ENCODE peak calls at places on chromosomes 1 and 21, in six cellular contexts. R, G, Q, U, H and O are unnamed samples.
A peak's percentile ranks its signal among the peaks of the same experiment; 100 is the strongest.

GRCh38 chr1:228208831-228209524 is 1.1 kb downstream of the OBSCN start:
- DNase-seq in R (no peak), G (no peak), Q (no peak), U (no peak), H (no peak), O (no peak)

GRCh38 chr1:35174225-35174540 is 18.8 kb downstream of the SFPQ start:
- DNase-seq in R (no peak), G (no peak), Q (no peak), U (no peak), H (no peak), O (no peak)

GRCh38 chr1:55904541-55904940 is 674.8 kb downstream of the PLPP3 start:
- DNase-seq in R (no peak), G (no peak), Q (no peak), U (no peak), H (no peak), O (no peak)

GRCh38 chr1:224432672-224433040 is 1.9 kb downstream of the WDR26 start:
- DNase-seq in R (peak; percentile 25), G (peak; percentile 34), Q (no peak), U (no peak), H (no peak), O (peak; percentile 18)

GRCh38 chr21:37455504-37455911 is 88.9 kb downstream of the DYRK1A start:
- DNase-seq in R (peak; percentile 28), G (no peak), Q (no peak), U (no peak), H (peak; percentile 28), O (no peak)

GRCh38 chr1:32695098-32695904 is 7.3 kb downstream of the SYNC start:
- DNase-seq in R (peak; percentile 67), G (peak; percentile 24), Q (no peak), U (no peak), H (no peak), O (peak; percentile 86)

GRCh38 chr1:242011879-242012674 is 13.2 kb upstream of the MAP1LC3C start:
- DNase-seq in R (no peak), G (no peak), Q (no peak), U (no peak), H (no peak), O (no peak)

GRCh38 chr1:94270801-94271203 is 33.4 kb upstream of the ARHGAP29 start:
- DNase-seq in R (peak; percentile 53), G (peak; percentile 76), Q (no peak), U (no peak), H (no peak), O (peak; percentile 66)

GRCh38 chr1:208179303-208179702 is 64.9 kb downstream of the PLXNA2 start:
- DNase-seq in R (peak; percentile 18), G (peak; percentile 63), Q (no peak), U (no peak), H (peak; percentile 40), O (no peak)

GRCh38 chr1:184463680-184464079 is 76.9 kb downstream of the C1orf21 start:
- DNase-seq in R (no peak), G (no peak), Q (no peak), U (no peak), H (no peak), O (no peak)

GRCh38 chr1:239778221-239778813 is 313.4 kb upstream of the FMN2 start:
- DNase-seq in R (no peak), G (no peak), Q (no peak), U (no peak), H (peak; percentile 17), O (no peak)

GRCh38 chr1:221723018-221723917 is 18.6 kb downstream of the DUSP10 start:
- DNase-seq in R (no peak), G (no peak), Q (no peak), U (no peak), H (no peak), O (peak; percentile 12)

GRCh38 chr1:15756143-15757015 is 2.2 kb upstream of the FBLIM1 start:
- DNase-seq in R (no peak), G (peak; percentile 57), Q (no peak), U (no peak), H (no peak), O (no peak)

GRCh38 chr21:14358775-14359174 is 24.2 kb downstream of the HSPA13 start:
- DNase-seq in R (no peak), G (peak; percentile 42), Q (no peak), U (no peak), H (no peak), O (no peak)

GRCh38 chr1:99869304-99869703 is 19.1 kb downstream of the AGL start:
- DNase-seq in R (peak; percentile 60), G (no peak), Q (no peak), U (no peak), H (no peak), O (no peak)

GRCh38 chr21:28239345-28239744 is 753.3 kb downstream of the LTN1 start:
- DNase-seq in R (peak; percentile 49), G (no peak), Q (no peak), U (no peak), H (no peak), O (peak; percentile 33)

GRCh38 chr1:179775009-179775408 is 31.9 kb downstream of the FAM163A start:
- DNase-seq in R (no peak), G (no peak), Q (no peak), U (no peak), H (no peak), O (no peak)

GRCh38 chr21:17903029-17903806 is 84.1 kb upstream of the C21orf91 start:
- DNase-seq in R (peak; percentile 73), G (peak; percentile 45), Q (no peak), U (no peak), H (no peak), O (peak; percentile 17)

GRCh38 chr1:2555634-2556276 is 416 bp upstream of the TNFRSF14 start:
- DNase-seq in R (peak; percentile 49), G (no peak), Q (peak; percentile 47), U (no peak), H (no peak), O (peak; percentile 20)

GRCh38 chr1:35558374-35559316 is 1.0 kb downstream of the NCDN start:
- DNase-seq in R (no peak), G (no peak), Q (no peak), U (peak; percentile 47), H (no peak), O (peak; percentile 52)

GRCh38 chr1:214966366-214966765 is 116.2 kb upstream of the KCNK2 start:
- DNase-seq in R (peak; percentile 6), G (no peak), Q (no peak), U (no peak), H (no peak), O (no peak)

GRCh38 chr1:220669005-220669404 is 21.2 kb upstream of the C1orf115 start:
- DNase-seq in R (no peak), G (no peak), Q (no peak), U (no peak), H (no peak), O (no peak)

GRCh38 chr1:71081697-71082080 is 854 bp upstream of the ZRANB2 start:
- DNase-seq in R (no peak), G (no peak), Q (no peak), U (no peak), H (no peak), O (peak; percentile 6)

GRCh38 chr1:182910143-182910542 is 42.8 kb downstream of the SHCBP1L start:
- DNase-seq in R (no peak), G (no peak), Q (no peak), U (no peak), H (peak; percentile 23), O (no peak)

GRCh38 chr1:63835075-63835633 is 61.3 kb downstream of the ROR1 start:
- DNase-seq in R (no peak), G (peak; percentile 43), Q (no peak), U (no peak), H (no peak), O (no peak)

GRCh38 chr1:179590671-179591070 is 961 bp upstream of the TDRD5 start:
- DNase-seq in R (no peak), G (no peak), Q (no peak), U (no peak), H (no peak), O (no peak)

GRCh38 chr21:41703857-41704501 is 62.9 kb downstream of the RIPK4 start:
- DNase-seq in R (no peak), G (peak; percentile 26), Q (no peak), U (no peak), H (no peak), O (no peak)

GRCh38 chr1:9594471-9595155 is 5.9 kb downstream of the TMEM201 start:
- DNase-seq in R (no peak), G (no peak), Q (no peak), U (no peak), H (no peak), O (no peak)

GRCh38 chr1:81126989-81127571 is 673.7 kb upstream of the ADGRL2 start:
- DNase-seq in R (no peak), G (no peak), Q (no peak), U (no peak), H (no peak), O (no peak)

GRCh38 chr1:155117610-155118009 is 10.1 kb upstream of the EFNA1 start:
- DNase-seq in R (no peak), G (no peak), Q (no peak), U (no peak), H (no peak), O (no peak)

GRCh38 chr21:17793675-17794123 is 25.5 kb downstream of the C21orf91 start:
- DNase-seq in R (peak; percentile 53), G (no peak), Q (no peak), U (no peak), H (no peak), O (no peak)

GRCh38 chr1:39825432-39825941 is 36.8 kb upstream of the BMP8B start:
- DNase-seq in R (no peak), G (no peak), Q (no peak), U (no peak), H (no peak), O (no peak)

GRCh38 chr1:186155594-186155993 is 219.5 kb downstream of the TPR start:
- DNase-seq in R (peak; percentile 79), G (peak; percentile 83), Q (no peak), U (no peak), H (peak; percentile 69), O (peak; percentile 75)
- TF ChIP-seq CTCF in R (peak; percentile 64), G (peak; percentile 57), Q (peak; percentile 15), U (peak; percentile 66), H (peak; percentile 70), O (peak; percentile 70)

GRCh38 chr21:42781150-42781980 is 98.0 kb downstream of the WDR4 start:
- DNase-seq in R (no peak), G (no peak), Q (no peak), U (no peak), H (no peak), O (peak; percentile 54)
- TF ChIP-seq CTCF in R (no peak), G (no peak), Q (no peak), U (peak; percentile 33), H (no peak), O (peak; percentile 6)

GRCh38 chr1:23657659-23658275 is 33.8 kb upstream of the RPL11 start:
- DNase-seq in R (peak; percentile 26), G (peak; percentile 57), Q (peak; percentile 7), U (peak; percentile 74), H (peak; percentile 63), O (peak; percentile 81)
- TF ChIP-seq CTCF in R (peak; percentile 81), G (peak; percentile 57), Q (peak; percentile 66), U (peak; percentile 85), H (peak; percentile 56), O (peak; percentile 97)

GRCh38 chr1:88595355-88595754 is 88.7 kb upstream of the PKN2 start:
- DNase-seq in R (peak; percentile 72), G (no peak), Q (no peak), U (no peak), H (peak; percentile 18), O (no peak)
- TF ChIP-seq CTCF in R (peak; percentile 19), G (peak; percentile 28), Q (peak; percentile 52), U (peak; percentile 62), H (no peak), O (peak; percentile 38)

GRCh38 chr1:51649593-51650091 is 32.8 kb downstream of the OSBPL9 start:
- DNase-seq in R (no peak), G (no peak), Q (no peak), U (no peak), H (no peak), O (no peak)
- TF ChIP-seq CTCF in R (no peak), G (no peak), Q (no peak), U (no peak), H (no peak), O (no peak)

GRCh38 chr1:232622378-232622777 is 7.6 kb downstream of the SIPA1L2 start:
- DNase-seq in R (no peak), G (peak; percentile 48), Q (no peak), U (no peak), H (no peak), O (no peak)
- TF ChIP-seq CTCF in R (no peak), G (no peak), Q (no peak), U (no peak), H (no peak), O (no peak)